ENCODE peak calls at places on chromosomes 7 and 10, in five cellular contexts. One of them, this sample, is unnamed.

GRCh38 chr10:97481071-97481470 is 17.2 kb downstream of the MMS19 start:
- DNase-seq in Panc1: no peak
- DNase-seq in A549: no peak
- DNase-seq in GM23338: no peak
- DNase-seq in SK-N-SH: no peak
- DNase-seq in this sample: no peak

GRCh38 chr7:112981966-112982365 is 104.7 kb downstream of the GPR85 start:
- DNase-seq in Panc1: no peak
- DNase-seq in A549: no peak
- DNase-seq in GM23338: no peak
- DNase-seq in SK-N-SH: no peak
- DNase-seq in this sample: no peak

GRCh38 chr7:116380030-116380429 is 119.5 kb upstream of the CAV2 start:
- DNase-seq in Panc1: no peak
- DNase-seq in A549: no peak
- DNase-seq in GM23338: no peak
- DNase-seq in SK-N-SH: no peak
- DNase-seq in this sample: no peak

GRCh38 chr10:13847201-13847631 is 260.5 kb downstream of the PRPF18 start:
- DNase-seq in Panc1: no peak
- DNase-seq in A549: no peak
- DNase-seq in GM23338: peak; percentile 74
- DNase-seq in SK-N-SH: peak; percentile 56
- DNase-seq in this sample: no peak

GRCh38 chr10:113746188-113746950 is 5.1 kb upstream of the PLEKHS1 start:
- DNase-seq in Panc1: no peak
- DNase-seq in A549: peak; percentile 41
- DNase-seq in GM23338: no peak
- DNase-seq in SK-N-SH: no peak
- DNase-seq in this sample: no peak

GRCh38 chr7:100546868-100547800 is 8.1 kb downstream of the AGFG2 start:
- DNase-seq in Panc1: no peak
- DNase-seq in A549: no peak
- DNase-seq in GM23338: no peak
- DNase-seq in SK-N-SH: no peak
- DNase-seq in this sample: no peak

GRCh38 chr7:1661461-1661860 is 8.6 kb upstream of the ELFN1 start:
- DNase-seq in Panc1: no peak
- DNase-seq in A549: no peak
- DNase-seq in GM23338: no peak
- DNase-seq in SK-N-SH: no peak
- DNase-seq in this sample: no peak

GRCh38 chr10:76308946-76309529 is 877.6 kb downstream of the LRMDA start:
- DNase-seq in Panc1: no peak
- DNase-seq in A549: no peak
- DNase-seq in GM23338: peak; percentile 27
- DNase-seq in SK-N-SH: no peak
- DNase-seq in this sample: no peak

GRCh38 chr10:106076496-106076895 is 1088.0 kb downstream of the SORCS1 start:
- DNase-seq in Panc1: no peak
- DNase-seq in A549: no peak
- DNase-seq in GM23338: no peak
- DNase-seq in SK-N-SH: no peak
- DNase-seq in this sample: no peak

GRCh38 chr10:103736763-103737162 is 118.6 kb downstream of the SH3PXD2A start:
- DNase-seq in Panc1: no peak
- DNase-seq in A549: peak; percentile 46
- DNase-seq in GM23338: peak; percentile 95
- DNase-seq in SK-N-SH: peak; percentile 52
- DNase-seq in this sample: no peak

GRCh38 chr10:23412223-23412622 is 26.7 kb upstream of the OTUD1 start:
- DNase-seq in Panc1: no peak
- DNase-seq in A549: no peak
- DNase-seq in GM23338: no peak
- DNase-seq in SK-N-SH: no peak
- DNase-seq in this sample: no peak

GRCh38 chr10:13724484-13724883 is 137.7 kb downstream of the PRPF18 start:
- DNase-seq in Panc1: no peak
- DNase-seq in A549: no peak
- DNase-seq in GM23338: no peak
- DNase-seq in SK-N-SH: no peak
- DNase-seq in this sample: no peak

GRCh38 chr10:51235865-51236264 is 161.6 kb downstream of the PRKG1 start:
- DNase-seq in Panc1: no peak
- DNase-seq in A549: no peak
- DNase-seq in GM23338: no peak
- DNase-seq in SK-N-SH: no peak
- DNase-seq in this sample: no peak

GRCh38 chr7:7921830-7922229 is 46.8 kb upstream of the GLCCI1 start:
- DNase-seq in Panc1: no peak
- DNase-seq in A549: no peak
- DNase-seq in GM23338: no peak
- DNase-seq in SK-N-SH: no peak
- DNase-seq in this sample: peak; percentile 6

GRCh38 chr7:47893238-47893637 is 55.0 kb downstream of the PKD1L1 start:
- DNase-seq in Panc1: no peak
- DNase-seq in A549: peak; percentile 35
- DNase-seq in GM23338: peak; percentile 80
- DNase-seq in SK-N-SH: peak; percentile 45
- DNase-seq in this sample: no peak

GRCh38 chr10:49569031-49569765 is 30.3 kb upstream of the ERCC6 start:
- DNase-seq in Panc1: no peak
- DNase-seq in A549: no peak
- DNase-seq in GM23338: no peak
- DNase-seq in SK-N-SH: no peak
- DNase-seq in this sample: peak; percentile 57

GRCh38 chr10:59971915-59972314 is 65.6 kb upstream of the CCDC6 start:
- DNase-seq in Panc1: no peak
- DNase-seq in A549: peak; percentile 15
- DNase-seq in GM23338: no peak
- DNase-seq in SK-N-SH: peak; percentile 16
- DNase-seq in this sample: no peak

GRCh38 chr10:95660283-95660682 is 3.8 kb upstream of the ALDH18A1 start:
- DNase-seq in Panc1: no peak
- DNase-seq in A549: no peak
- DNase-seq in GM23338: no peak
- DNase-seq in SK-N-SH: no peak
- DNase-seq in this sample: no peak

GRCh38 chr7:145105561-145105960 is 269.7 kb upstream of the TPK1 start:
- DNase-seq in Panc1: no peak
- DNase-seq in A549: no peak
- DNase-seq in GM23338: no peak
- DNase-seq in SK-N-SH: no peak
- DNase-seq in this sample: no peak

GRCh38 chr10:48490576-48491345 is 114.1 kb downstream of the ARHGAP22 start:
- DNase-seq in Panc1: no peak
- DNase-seq in A549: no peak
- DNase-seq in GM23338: no peak
- DNase-seq in SK-N-SH: no peak
- DNase-seq in this sample: no peak

GRCh38 chr7:82441916-82442478 is 1.6 kb downstream of the CACNA2D1 start:
- DNase-seq in Panc1: peak; percentile 4
- DNase-seq in A549: no peak
- DNase-seq in GM23338: peak; percentile 91
- DNase-seq in SK-N-SH: peak; percentile 23
- DNase-seq in this sample: no peak

GRCh38 chr10:60130130-60130579 is 223.8 kb upstream of the CCDC6 start:
- DNase-seq in Panc1: no peak
- DNase-seq in A549: no peak
- DNase-seq in GM23338: peak; percentile 66
- DNase-seq in SK-N-SH: peak; percentile 6
- DNase-seq in this sample: no peak

GRCh38 chr7:141701489-141702046 is 398 bp downstream of the DENND11 start:
- DNase-seq in Panc1: no peak
- DNase-seq in A549: peak; percentile 35
- DNase-seq in GM23338: peak; percentile 78
- DNase-seq in SK-N-SH: peak; percentile 89
- DNase-seq in this sample: peak; percentile 29

GRCh38 chr10:69750726-69751125 is 51.0 kb upstream of the COL13A1 start:
- DNase-seq in Panc1: no peak
- DNase-seq in A549: no peak
- DNase-seq in GM23338: no peak
- DNase-seq in SK-N-SH: no peak
- DNase-seq in this sample: no peak

GRCh38 chr10:3196971-3197353 is 24.4 kb upstream of the PITRM1 start:
- DNase-seq in Panc1: no peak
- DNase-seq in A549: no peak
- DNase-seq in GM23338: no peak
- DNase-seq in SK-N-SH: no peak
- DNase-seq in this sample: no peak

GRCh38 chr10:50310560-50311174 is 59.4 kb upstream of the ASAH2 start:
- DNase-seq in Panc1: peak; percentile 12
- DNase-seq in A549: peak; percentile 25
- DNase-seq in GM23338: peak; percentile 76
- DNase-seq in SK-N-SH: peak; percentile 33
- DNase-seq in this sample: no peak

GRCh38 chr10:20274580-20274979 is 458.3 kb downstream of the PLXDC2 start:
- DNase-seq in Panc1: no peak
- DNase-seq in A549: no peak
- DNase-seq in GM23338: no peak
- DNase-seq in SK-N-SH: no peak
- DNase-seq in this sample: no peak

GRCh38 chr7:31119249-31119648 is 67.1 kb downstream of the ADCYAP1R1 start:
- DNase-seq in Panc1: no peak
- DNase-seq in A549: no peak
- DNase-seq in GM23338: no peak
- DNase-seq in SK-N-SH: no peak
- DNase-seq in this sample: no peak

GRCh38 chr10:92222603-92223275 is 68.1 kb downstream of the CPEB3 start:
- DNase-seq in Panc1: peak; percentile 22
- DNase-seq in A549: peak; percentile 52
- DNase-seq in GM23338: no peak
- DNase-seq in SK-N-SH: no peak
- DNase-seq in this sample: no peak

GRCh38 chr10:89085153-89085552 is 94.6 kb downstream of the FAS start:
- DNase-seq in Panc1: no peak
- DNase-seq in A549: no peak
- DNase-seq in GM23338: no peak
- DNase-seq in SK-N-SH: no peak
- DNase-seq in this sample: no peak

GRCh38 chr10:89091501-89091900 is 100.9 kb downstream of the FAS start:
- DNase-seq in Panc1: no peak
- DNase-seq in A549: no peak
- DNase-seq in GM23338: no peak
- DNase-seq in SK-N-SH: no peak
- DNase-seq in this sample: no peak

GRCh38 chr10:89088901-89089300 is 98.3 kb downstream of the FAS start:
- DNase-seq in Panc1: no peak
- DNase-seq in A549: no peak
- DNase-seq in GM23338: no peak
- DNase-seq in SK-N-SH: no peak
- DNase-seq in this sample: no peak

GRCh38 chr10:89090760-89091455 is 100.3 kb downstream of the FAS start:
- DNase-seq in Panc1: no peak
- DNase-seq in A549: no peak
- DNase-seq in GM23338: no peak
- DNase-seq in SK-N-SH: no peak
- DNase-seq in this sample: no peak

DNA sequence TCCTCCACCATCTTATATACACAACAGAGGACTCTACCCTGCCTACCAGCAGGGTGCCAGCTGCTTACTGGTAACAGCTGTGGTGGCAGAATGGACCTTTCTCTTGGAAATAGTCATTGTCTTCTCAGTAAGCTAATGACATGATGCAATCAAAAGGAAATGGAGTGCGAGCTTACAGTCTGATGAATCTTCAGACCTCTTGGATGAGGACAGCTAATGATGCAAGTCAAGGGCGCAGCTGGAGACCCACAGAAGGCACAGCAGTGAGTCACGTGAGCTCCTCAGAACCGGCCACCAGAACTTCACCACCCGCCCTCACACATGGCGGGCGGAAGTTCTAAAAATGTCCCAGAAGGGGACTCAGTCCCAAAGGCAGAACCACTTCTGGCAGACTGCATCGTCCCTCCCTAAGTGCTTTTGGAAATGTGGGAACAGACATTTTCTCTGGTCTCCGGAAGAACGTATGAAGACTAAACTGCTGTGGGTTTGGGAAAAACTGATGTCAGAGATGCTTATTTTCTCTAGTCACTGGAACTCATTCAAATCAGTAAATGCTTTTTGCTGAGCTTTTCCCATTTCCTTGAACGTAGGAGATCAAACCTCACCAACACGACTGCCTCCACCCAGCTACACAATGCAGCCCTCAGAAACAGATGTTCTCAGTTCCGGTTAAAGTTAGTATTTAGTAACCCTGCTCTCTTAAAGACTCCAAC is 96.4 kb downstream of the FAS start:
- DNase-seq in Panc1: no peak
- DNase-seq in A549: no peak
- DNase-seq in GM23338: peak; percentile 84
- DNase-seq in SK-N-SH: no peak
- DNase-seq in this sample: peak; percentile 6
- H3K4me3 ChIP-seq in Panc1: no peak overlapping the region
- H3K4me3 ChIP-seq in A549: no peak overlapping the region
- H3K4me3 ChIP-seq in GM23338: no peak overlapping the region
- H3K4me3 ChIP-seq in SK-N-SH: no peak overlapping the region
- H3K4me3 ChIP-seq in this sample: no peak overlapping the region

GRCh38 chr10:10785627-10786333 is 231.9 kb upstream of the CELF2 start:
- DNase-seq in Panc1: no peak
- DNase-seq in A549: no peak
- DNase-seq in GM23338: peak; percentile 45
- DNase-seq in SK-N-SH: no peak
- DNase-seq in this sample: no peak
- TF ChIP-seq REST in Panc1: no peak
- TF ChIP-seq REST in A549: no peak
- TF ChIP-seq REST in GM23338: no peak
- TF ChIP-seq REST in SK-N-SH: no peak
- TF ChIP-seq REST in this sample: no peak

GRCh38 chr10:63256047-63256773 is 123.1 kb downstream of the NRBF2 start:
- DNase-seq in Panc1: no peak
- DNase-seq in A549: no peak
- DNase-seq in GM23338: no peak
- DNase-seq in SK-N-SH: peak; percentile 18
- DNase-seq in this sample: peak; percentile 73
- H3K27ac ChIP-seq in Panc1: no peak overlapping the region
- H3K27ac ChIP-seq in A549: no peak overlapping the region
- H3K27ac ChIP-seq in GM23338: no peak overlapping the region
- H3K27ac ChIP-seq in SK-N-SH: peak overlapping the region; percentile 12
- H3K27ac ChIP-seq in this sample: peak overlapping the region; percentile 52

DNA sequence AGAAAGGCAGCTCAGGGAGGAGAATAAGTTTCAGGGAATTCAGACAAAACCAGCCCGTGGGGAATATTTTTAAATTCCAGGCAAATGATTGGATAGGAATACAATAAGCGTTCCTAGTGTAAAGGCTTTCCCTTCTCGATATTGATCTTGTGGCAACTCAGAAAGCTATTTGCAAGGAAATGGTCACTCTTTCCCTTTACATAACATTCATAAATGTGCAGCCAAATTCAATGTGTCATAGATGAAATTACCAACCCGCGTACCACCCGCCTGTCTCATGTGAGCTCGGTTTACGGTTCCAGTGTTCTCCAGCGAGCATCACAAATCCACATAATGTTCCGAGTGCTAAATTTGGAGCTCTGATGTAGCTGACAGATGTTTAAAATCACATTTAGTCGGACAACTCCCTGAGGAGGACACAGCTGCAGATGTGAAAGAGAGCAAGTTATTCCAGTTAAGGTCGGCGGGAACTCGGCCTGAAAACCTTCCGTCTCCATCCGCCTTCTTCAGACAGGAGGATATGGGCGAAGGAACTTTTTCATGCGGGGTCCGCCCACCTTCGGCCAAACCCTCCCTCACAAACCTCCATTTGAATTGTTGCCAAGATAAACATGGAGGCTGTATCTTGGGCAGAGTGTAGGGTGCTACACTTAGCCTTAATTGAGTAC is 327.0 kb downstream of the RNLS start:
- DNase-seq in Panc1: no peak
- DNase-seq in A549: no peak
- DNase-seq in GM23338: no peak
- DNase-seq in SK-N-SH: no peak
- DNase-seq in this sample: no peak
- H3K4me3 ChIP-seq in Panc1: no peak overlapping the region
- H3K4me3 ChIP-seq in A549: no peak overlapping the region
- H3K4me3 ChIP-seq in GM23338: no peak overlapping the region
- H3K4me3 ChIP-seq in SK-N-SH: no peak overlapping the region
- H3K4me3 ChIP-seq in this sample: no peak overlapping the region